ENCODE peak calls at places on chromosomes 5 and 9, in five cellular contexts. M is endodermal cell, V is colonic mucosa, D is stomach, R is OCI-LY7. O is an unnamed sample.

GRCh38 chr5:176535101-176535654 is 2.0 kb downstream of the RNF44 start:
- DNase-seq in M (peak), V (peak), D (no peak), R (peak), O (peak)

GRCh38 chr9:130206579-130206978 is 34.4 kb downstream of the NCS1 start:
- DNase-seq in M (no peak), V (no peak), D (no peak), R (no peak), O (no peak)

GRCh38 chr9:126151031-126151670 is 175.5 kb upstream of the MVB12B start:
- DNase-seq in M (no peak), V (peak), D (peak), R (no peak), O (no peak)

GRCh38 chr5:12615141-12615820 is 711.0 kb upstream of the CTNND2 start:
- DNase-seq in M (no peak), V (no peak), D (no peak), R (no peak), O (no peak)

GRCh38 chr9:69317081-69317480 is 7.9 kb upstream of the ENTREP1 start:
- DNase-seq in M (no peak), V (no peak), D (no peak), R (no peak), O (no peak)

GRCh38 chr5:138770291-138770690 is 17.1 kb downstream of the CTNNA1 start:
- DNase-seq in M (no peak), V (no peak), D (no peak), R (no peak), O (no peak)

GRCh38 chr5:118628672-118629354 is 359.5 kb downstream of the DTWD2 start:
- DNase-seq in M (peak), V (no peak), D (no peak), R (no peak), O (no peak)

GRCh38 chr5:169874626-169875025 is 105.7 kb downstream of the INSYN2B start:
- DNase-seq in M (no peak), V (no peak), D (no peak), R (no peak), O (no peak)

GRCh38 chr5:112253478-112254250 is 165.4 kb downstream of the EPB41L4A start:
- DNase-seq in M (no peak), V (no peak), D (no peak), R (no peak), O (no peak)

GRCh38 chr5:38553001-38553521 is 3.4 kb downstream of the LIFR start:
- DNase-seq in M (no peak), V (no peak), D (no peak), R (no peak), O (no peak)

GRCh38 chr5:38548064-38548759 is 8.2 kb downstream of the LIFR start:
- DNase-seq in M (no peak), V (no peak), D (no peak), R (no peak), O (no peak)

GRCh38 chr5:38554860-38555259 is 1.6 kb downstream of the LIFR start:
- DNase-seq in M (no peak), V (no peak), D (no peak), R (no peak), O (no peak)

GRCh38 chr5:38547257-38547656 is 9.2 kb downstream of the LIFR start:
- DNase-seq in M (no peak), V (no peak), D (no peak), R (no peak), O (no peak)

DNA sequence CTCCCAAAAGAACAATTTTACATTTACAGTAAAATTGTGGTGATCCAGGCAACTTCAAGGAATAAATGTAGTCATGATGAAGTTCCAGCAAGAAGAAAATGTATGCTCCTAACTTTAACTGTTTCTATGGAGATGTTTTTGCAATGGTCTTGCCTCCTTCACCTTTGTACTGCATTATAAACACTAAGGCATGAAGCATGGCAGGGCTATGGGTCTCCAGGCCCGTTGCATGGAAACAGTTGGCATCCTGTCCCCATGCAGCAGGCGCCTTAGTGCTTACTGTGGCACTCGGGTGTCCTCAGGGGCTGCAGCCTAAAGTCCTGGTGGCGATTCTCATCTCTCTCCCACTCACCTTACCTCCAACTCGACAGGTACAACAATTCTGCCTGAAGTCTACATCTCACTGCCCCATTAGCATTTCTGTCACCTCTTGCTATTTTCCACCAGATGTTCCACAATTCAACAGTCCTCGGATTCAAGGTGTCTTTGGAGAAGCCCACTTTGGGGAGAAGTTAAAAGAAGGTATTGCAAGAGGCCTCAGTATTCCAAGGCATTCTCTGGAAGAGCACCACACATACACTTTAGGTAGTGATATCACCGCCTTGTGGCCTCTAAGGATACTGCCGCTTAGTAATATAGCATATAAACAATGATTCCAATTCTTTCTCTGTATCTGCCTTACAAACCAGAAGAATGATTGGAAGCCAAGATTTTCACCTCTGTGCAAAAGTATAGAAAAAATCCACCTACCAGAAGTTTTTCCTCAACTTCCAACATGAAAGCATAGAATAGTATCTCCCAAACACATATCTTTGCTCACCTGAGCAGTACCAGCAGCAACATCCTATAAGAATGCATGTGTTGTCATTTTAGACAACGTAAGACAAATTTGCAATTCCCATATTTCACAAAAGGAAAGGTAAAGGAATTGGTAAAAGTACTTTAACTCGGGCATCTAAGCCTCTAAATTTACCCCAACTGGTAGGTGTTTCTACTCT is 5.1 kb downstream of the LIFR start:
- DNase-seq in M (peak), V (no peak), D (no peak), R (peak), O (peak)
- TF ChIP-seq CTCF in M (peak), V (peak), D (peak), R (peak), O (peak)

GRCh38 chr9:71716138-71716909 is 52.0 kb downstream of the CEMIP2 start:
- DNase-seq in M (no peak), V (no peak), D (no peak), R (no peak), O (no peak)
- TF ChIP-seq CTCF in M (peak), V (peak), D (peak), R (peak), O (peak)

DNA sequence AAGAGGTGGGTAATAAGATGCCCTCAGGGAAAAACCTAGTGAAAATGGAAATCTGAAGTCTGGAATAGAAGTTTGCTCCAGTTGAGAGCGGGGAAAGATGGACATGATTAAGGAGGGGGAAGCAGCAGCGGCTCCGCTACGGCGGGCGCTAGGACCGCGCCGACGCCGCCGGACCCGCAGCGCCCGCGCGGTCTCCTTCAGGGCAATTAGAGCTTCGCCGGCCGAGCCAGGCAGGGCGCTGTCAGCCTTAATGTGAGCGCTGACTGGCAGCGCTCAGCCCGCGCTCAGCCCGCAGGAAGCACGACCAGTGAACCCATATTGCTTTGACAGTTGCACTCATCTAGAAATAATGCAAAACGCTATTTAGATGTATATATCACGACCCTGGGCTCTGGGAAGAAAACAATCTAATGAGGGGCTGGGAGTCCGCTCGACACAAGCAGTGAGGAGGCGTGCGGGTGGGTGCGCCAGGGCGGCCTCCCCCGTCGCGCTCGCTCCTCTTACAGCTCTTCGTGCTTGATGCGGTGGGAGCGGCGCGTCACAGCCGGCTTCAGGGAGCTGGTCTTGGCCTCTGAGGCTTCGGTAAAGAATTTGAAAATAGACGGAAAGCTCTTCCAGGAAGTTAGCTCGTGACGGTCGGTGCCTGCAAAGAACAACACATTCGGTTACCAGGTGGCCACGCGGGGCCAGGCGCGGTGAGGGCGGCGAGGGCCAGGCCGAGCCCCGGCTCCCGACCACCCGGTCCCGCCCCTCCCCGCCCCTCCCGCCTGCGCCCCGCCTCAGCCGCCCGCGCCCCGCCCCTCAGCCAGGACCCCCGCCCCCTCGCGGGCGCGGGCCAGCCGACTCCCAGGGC is 37.7 kb downstream of the NR2F1 start:
- DNase-seq in M (peak), V (peak), D (peak), R (peak), O (peak)
- TF ChIP-seq CTCF in M (peak), V (no peak), D (no peak), R (peak), O (peak)

GRCh38 chr5:116145416-116145815 is 60.6 kb downstream of the COMMD10 start:
- DNase-seq in M (no peak), V (no peak), D (no peak), R (no peak), O (no peak)

GRCh38 chr5:116137544-116138378 is 52.9 kb downstream of the COMMD10 start:
- DNase-seq in M (no peak), V (no peak), D (no peak), R (peak), O (peak)

GRCh38 chr5:116144103-116144502 is 59.3 kb downstream of the COMMD10 start:
- DNase-seq in M (no peak), V (no peak), D (no peak), R (no peak), O (no peak)

GRCh38 chr5:116142495-116142894 is 57.7 kb downstream of the COMMD10 start:
- DNase-seq in M (no peak), V (no peak), D (no peak), R (no peak), O (no peak)
- TF ChIP-seq CTCF in M (peak), V (no peak), D (no peak), R (peak), O (no peak)

DNA sequence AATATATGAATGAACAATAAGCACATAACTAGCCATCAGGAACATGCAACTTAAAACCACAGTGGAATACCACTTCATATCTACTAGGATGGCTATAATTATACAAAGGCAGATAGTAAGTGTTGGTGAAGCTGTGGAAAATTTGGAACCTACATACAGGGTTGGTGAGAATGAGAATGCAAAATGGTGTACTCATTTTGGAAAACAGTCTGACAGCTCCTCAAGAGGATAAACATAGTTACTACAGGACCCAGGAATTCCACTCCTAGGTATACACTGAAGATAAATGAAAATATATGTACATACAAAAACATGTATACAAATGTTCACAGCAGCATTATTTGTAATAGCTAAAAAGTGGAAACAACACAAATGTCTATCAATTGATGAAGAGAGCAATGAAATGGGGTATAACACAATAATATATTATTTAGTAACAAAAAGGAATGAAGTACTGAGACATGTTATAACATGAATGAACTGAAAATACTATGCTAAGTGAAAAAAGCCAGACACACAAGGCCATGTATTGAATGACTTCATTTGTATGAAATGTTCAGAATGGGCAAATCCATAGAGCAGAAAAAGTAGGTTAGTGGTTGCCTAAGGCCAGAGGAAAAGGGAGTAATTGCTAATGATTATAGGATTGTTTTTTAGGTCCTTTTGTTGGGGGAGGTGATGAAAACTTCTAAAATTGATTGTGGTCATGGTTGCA is 31.2 kb upstream of the CDK5RAP2 start:
- DNase-seq in M (no peak), V (no peak), D (no peak), R (no peak), O (no peak)
- TF ChIP-seq CTCF in M (peak), V (no peak), D (no peak), R (peak), O (peak)

DNA sequence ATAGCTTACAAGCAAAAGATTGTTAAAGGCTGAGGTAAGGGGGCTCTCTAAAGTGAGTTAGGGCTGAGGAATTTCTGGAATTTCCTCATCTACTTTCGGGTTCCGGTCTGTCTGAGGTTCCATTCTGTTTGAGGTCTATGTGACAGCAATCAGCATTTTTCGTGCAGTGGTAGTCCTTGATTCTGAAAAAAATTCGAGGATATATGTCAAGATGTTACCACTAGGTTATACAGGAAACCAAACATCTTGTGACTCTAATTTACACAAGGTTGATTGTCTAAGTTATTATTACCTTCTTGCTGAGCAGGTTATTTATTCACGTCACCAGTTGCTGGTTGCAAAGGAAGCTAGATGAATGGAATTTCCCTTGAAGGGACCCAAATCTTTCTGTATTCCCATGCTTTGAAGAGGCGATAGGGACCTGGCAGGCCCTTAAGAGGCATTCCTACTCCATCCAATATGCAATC is 35.2 kb downstream of the RLN2 start:
- DNase-seq in M (peak), V (no peak), D (no peak), R (no peak), O (no peak)
- TF ChIP-seq CTCF in M (no peak), V (no peak), D (no peak), R (no peak), O (no peak)

O was measured in GM13977.